ENCODE peak calls at places on chromosome 17, in seven cellular contexts. R is esophagus muscularis mucosa, V is body of pancreas, Z is HCT116, S is IMR-90, T is tibial nerve, O is prostate gland. E is an unnamed sample. For H3K9me3, the result is how much of the 10 kb centered on the place peaks cover.

GRCh38 chr17:47276868-47277267 is 23.2 kb downstream of the ITGB3 start:
- DNase-seq in R (no peak), V (peak), Z (no peak), S (peak), T (peak), O (no peak), E (peak)

GRCh38 chr17:78875331-78875730 is 27.7 kb downstream of the CEP295NL start:
- DNase-seq in R (no peak), V (no peak), Z (no peak), S (no peak), T (no peak), O (no peak), E (no peak)

GRCh38 chr17:14756469-14756868 is 455.6 kb downstream of the HS3ST3B1 start:
- DNase-seq in R (peak), V (no peak), Z (no peak), S (no peak), T (no peak), O (no peak), E (no peak)

GRCh38 chr17:72591500-72592241 is 470.9 kb downstream of the SOX9 start:
- DNase-seq in R (no peak), V (peak), Z (no peak), S (no peak), T (no peak), O (no peak), E (no peak)

GRCh38 chr17:68197091-68197996 is 50.5 kb upstream of the AMZ2 start:
- DNase-seq in R (no peak), V (no peak), Z (no peak), S (no peak), T (no peak), O (no peak), E (no peak)

GRCh38 chr17:80653856-80654255 is 109.2 kb downstream of the RPTOR start:
- DNase-seq in R (no peak), V (no peak), Z (no peak), S (no peak), T (no peak), O (no peak), E (no peak)

GRCh38 chr17:75105269-75106080 is 4.3 kb upstream of the ARMC7 start:
- DNase-seq in R (no peak), V (peak), Z (no peak), S (peak), T (no peak), O (peak), E (peak)

GRCh38 chr17:76716834-76717205 is 6.1 kb upstream of the MXRA7 start:
- DNase-seq in R (no peak), V (no peak), Z (no peak), S (peak), T (peak), O (no peak), E (no peak)

DNA sequence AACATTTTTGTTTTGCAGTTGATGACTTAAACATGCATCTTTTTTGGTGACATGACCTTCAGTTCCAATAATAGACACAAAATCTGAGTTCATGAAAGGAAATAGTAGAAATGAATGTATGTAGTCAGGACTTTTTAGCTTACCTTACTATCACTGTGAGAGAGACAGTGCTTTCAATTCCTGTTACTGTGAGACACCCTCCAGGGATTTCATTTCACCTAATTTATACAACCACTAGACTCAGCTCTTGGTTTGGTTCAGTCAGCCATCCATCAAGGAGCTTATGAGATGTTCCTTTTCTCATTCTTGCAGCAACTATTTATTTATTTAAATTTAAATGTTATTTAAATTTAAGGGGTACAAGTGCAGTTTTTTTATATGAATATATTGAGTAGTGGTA is 77.9 kb downstream of the MAP2K4 start:
- DNase-seq in R (no peak), V (no peak), Z (no peak), S (no peak), T (no peak), O (no peak), E (no peak)
- H3K4me3 ChIP-seq in R (no peak), V (no peak), Z (no peak), S (no peak), T (no peak), O (no peak), E (no peak)

GRCh38 chr17:4887581-4887980 is 11.8 kb upstream of the C17orf107 start:
- DNase-seq in R (no peak), V (no peak), Z (no peak), S (no peak), T (no peak), O (no peak), E (no peak)
- TF ChIP-seq POLR2A in R (no peak), V (no peak), Z (no peak), S (no peak), T (no peak), O (no peak), E (no peak)

DNA sequence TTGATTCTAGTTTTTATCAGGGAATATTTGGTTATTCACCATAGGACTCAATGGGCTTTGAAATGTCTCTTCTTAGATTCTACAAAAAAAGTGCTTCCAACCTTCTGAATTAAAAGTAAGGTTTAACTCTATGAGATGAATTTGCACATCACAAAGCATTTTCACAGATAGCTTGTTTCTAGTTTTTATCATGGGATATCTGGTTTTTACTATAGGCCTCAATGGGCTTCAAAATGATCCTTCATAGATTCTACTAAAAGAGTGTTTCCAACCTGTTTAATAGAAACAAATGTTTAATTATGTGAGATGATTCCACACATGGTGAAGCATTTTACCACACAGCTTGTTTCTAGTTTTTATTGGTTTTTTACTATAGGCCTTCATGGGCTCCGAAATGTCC is 560.7 kb downstream of the KCNJ18 start:
- DNase-seq in R (no peak), V (no peak), Z (no peak), S (no peak), T (no peak), O (no peak), E (no peak)
- H3K9me3 ChIP-seq in R (under half), V (under half), Z (under half), S (under half), T (under half), O (under half), E (under half)

GRCh38 chr17:39737761-39738567 is at the start of gene GRB7:
- DNase-seq in R (no peak), V (peak), Z (peak), S (no peak), T (no peak), O (peak), E (peak)
- H3K4me3 ChIP-seq in R (peak), V (peak), Z (peak), S (no peak), T (peak), O (peak), E (peak)

DNA sequence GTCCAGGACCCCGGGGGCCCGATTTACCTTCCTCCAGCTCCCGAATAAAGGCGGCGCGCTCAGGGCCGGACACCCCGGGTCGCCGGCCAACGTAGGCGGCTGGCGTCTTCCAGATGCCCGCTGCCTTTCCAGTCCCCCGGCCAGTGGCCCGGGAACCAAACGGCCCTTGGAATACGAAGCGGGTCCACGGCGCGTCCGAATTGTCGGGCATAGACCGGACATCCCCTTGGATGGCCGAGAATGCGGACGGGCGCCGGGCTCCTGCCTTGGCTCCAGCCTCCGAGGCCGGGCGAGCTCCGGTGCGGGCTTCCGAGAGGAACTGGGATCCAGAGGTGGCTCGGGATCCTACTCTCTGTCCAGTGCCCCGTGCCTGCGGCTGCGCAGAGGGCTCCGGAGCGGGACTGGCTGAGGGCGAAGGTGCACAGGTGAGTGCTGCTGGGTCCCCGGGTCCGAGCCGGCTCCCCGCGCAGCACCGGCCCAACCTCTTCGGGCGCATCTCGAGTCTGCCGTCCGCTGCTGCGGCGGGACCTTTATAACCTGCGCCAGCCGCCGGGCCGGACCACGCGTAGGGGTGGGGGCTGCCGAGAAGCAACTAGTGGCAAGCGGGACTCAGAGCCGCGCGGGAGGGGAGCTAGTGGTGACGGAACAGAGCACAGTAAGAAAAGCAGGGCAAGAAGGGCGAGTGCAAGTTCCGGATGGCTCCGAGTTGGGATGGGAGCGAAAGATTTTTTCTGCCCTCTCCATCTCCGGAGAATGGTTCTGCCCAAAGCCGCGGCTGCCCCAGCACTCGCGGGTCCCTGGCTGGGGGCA is at the start of gene HAP1:
- DNase-seq in R (no peak), V (peak), Z (no peak), S (peak), T (no peak), O (peak), E (peak)
- TF ChIP-seq POLR2A in R (no peak), V (no peak), Z (peak), S (peak), T (no peak), O (peak), E (no peak)

GRCh38 chr17:10021239-10021638 is 116.2 kb upstream of the RCVRN start:
- DNase-seq in R (no peak), V (no peak), Z (no peak), S (peak), T (peak), O (no peak), E (peak)

GRCh38 chr17:10022416-10022815 is 117.3 kb upstream of the RCVRN start:
- DNase-seq in R (no peak), V (no peak), Z (no peak), S (no peak), T (no peak), O (no peak), E (no peak)

GRCh38 chr17:10025224-10025623 is 120.2 kb upstream of the RCVRN start:
- DNase-seq in R (no peak), V (no peak), Z (no peak), S (no peak), T (no peak), O (no peak), E (no peak)

GRCh38 chr17:10018461-10018891 is 113.4 kb upstream of the RCVRN start:
- DNase-seq in R (no peak), V (no peak), Z (no peak), S (no peak), T (no peak), O (no peak), E (no peak)

DNA sequence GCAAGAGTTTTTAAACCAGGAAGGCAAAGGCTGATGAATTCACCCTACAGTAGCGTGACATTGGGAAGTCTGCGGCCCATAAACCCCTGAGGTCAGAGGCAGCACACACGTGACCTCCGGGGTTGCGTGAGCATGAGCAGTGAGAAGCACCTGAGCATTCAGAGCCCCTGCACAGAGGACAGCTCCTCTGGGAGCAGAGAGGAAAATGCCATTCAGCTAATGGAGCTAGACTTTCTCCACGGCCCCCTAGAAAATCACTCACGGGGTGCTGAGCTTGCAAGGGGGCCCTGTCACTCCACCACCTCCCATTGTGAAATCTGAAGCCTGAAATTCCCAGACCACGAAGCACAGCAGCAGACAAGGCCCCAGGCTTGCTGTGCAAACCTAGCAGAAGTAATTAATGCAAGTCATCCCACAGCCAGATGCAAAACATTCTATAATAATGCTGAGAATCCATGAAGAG is 114.9 kb upstream of the RCVRN start:
- DNase-seq in R (no peak), V (no peak), Z (no peak), S (no peak), T (no peak), O (no peak), E (no peak)
- H3K9me3 ChIP-seq in R (under half), V (under half), Z (under half), S (under half), T (under half), O (under half), E (under half)

E was measured in testis.